ENCODE peak calls at places on chromosomes 13 and 19, in four cellular contexts. S is astrocyte, K is colonic mucosa, Y is ovary. Q is an unnamed sample.

GRCh38 chr13:34542321-34542720 is 399.7 kb upstream of the NBEA start:
- DNase-seq in S (no peak), Y (no peak), K (no peak), Q (no peak)

GRCh38 chr19:45613926-45614725 is 12.1 kb upstream of the GPR4 start:
- DNase-seq in S (peak), Y (no peak), K (peak), Q (peak)

GRCh38 chr19:2332341-2333026 is 4.0 kb downstream of the SPPL2B start:
- DNase-seq in K (peak), Y (no peak), S (no peak), Q (no peak)

GRCh38 chr13:113802090-113802531 is 43.1 kb downstream of the TMEM255B start:
- DNase-seq in Y (peak), K (peak), S (peak), Q (peak)

GRCh38 chr13:22939157-22939556 is 241.6 kb upstream of the SGCG start:
- DNase-seq in K (no peak), S (no peak), Y (no peak), Q (no peak)

GRCh38 chr19:45275370-45275971 is 24.4 kb downstream of the MARK4 start:
- DNase-seq in S (no peak), Y (no peak), K (no peak), Q (no peak)

GRCh38 chr19:21463449-21464105 is 41.8 kb upstream of the ZNF429 start:
- DNase-seq in K (peak), Y (peak), S (peak), Q (peak)

GRCh38 chr13:35093356-35093755 is 151.3 kb downstream of the NBEA start:
- DNase-seq in S (no peak), K (no peak), Y (no peak), Q (no peak)

GRCh38 chr13:38950987-38951386 is 39.6 kb downstream of the STOML3 start:
- DNase-seq in K (no peak), Y (no peak), S (no peak), Q (no peak)

GRCh38 chr19:5492281-5492812 is 37.1 kb downstream of the ZNRF4 start:
- DNase-seq in K (no peak), Y (no peak), S (no peak), Q (no peak)

GRCh38 chr13:28411859-28412353 is 83.0 kb downstream of the FLT1 start:
- DNase-seq in S (no peak), Y (no peak), K (no peak), Q (no peak)

GRCh38 chr13:52002361-52002760 is 8.9 kb downstream of the ATP7B start:
- DNase-seq in Y (no peak), K (no peak), S (no peak), Q (no peak)

GRCh38 chr19:18173572-18174294 is at the start of gene IFI30:
- DNase-seq in Y (peak), K (peak), S (no peak), Q (no peak)

GRCh38 chr13:70424428-70424827 is 316.2 kb upstream of the KLHL1 start:
- DNase-seq in S (no peak), K (no peak), Y (no peak), Q (no peak)

GRCh38 chr13:83943530-83944279 is 61.4 kb upstream of the SLITRK1 start:
- DNase-seq in Y (no peak), S (no peak), K (no peak), Q (no peak)

GRCh38 chr13:102012299-102013293 is 389.3 kb downstream of the FGF14 start:
- DNase-seq in Y (no peak), S (no peak), K (no peak), Q (no peak)
- H3K27ac ChIP-seq in Y (no peak), S (no peak), K (no peak), Q (no peak)

DNA sequence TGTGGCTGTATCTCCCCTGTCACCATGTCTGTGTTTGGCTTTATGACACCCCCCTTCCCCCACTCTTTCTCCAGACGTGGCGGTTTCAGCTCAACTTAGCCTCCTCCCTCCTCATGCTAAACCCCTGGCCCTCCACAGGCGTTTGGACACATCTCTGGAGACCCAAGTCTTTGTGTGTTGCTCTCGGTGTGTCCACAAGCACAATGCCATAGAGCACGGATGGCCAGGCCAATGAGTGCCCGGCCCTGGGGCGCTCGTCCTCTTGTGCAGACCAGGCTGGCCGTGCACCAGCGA is 468 bp downstream of the PPP1R14A start:
- DNase-seq in S (no peak), K (peak), Y (peak), Q (no peak)
- H3K4me3 ChIP-seq in S (peak), K (peak), Y (peak), Q (no peak)

DNA sequence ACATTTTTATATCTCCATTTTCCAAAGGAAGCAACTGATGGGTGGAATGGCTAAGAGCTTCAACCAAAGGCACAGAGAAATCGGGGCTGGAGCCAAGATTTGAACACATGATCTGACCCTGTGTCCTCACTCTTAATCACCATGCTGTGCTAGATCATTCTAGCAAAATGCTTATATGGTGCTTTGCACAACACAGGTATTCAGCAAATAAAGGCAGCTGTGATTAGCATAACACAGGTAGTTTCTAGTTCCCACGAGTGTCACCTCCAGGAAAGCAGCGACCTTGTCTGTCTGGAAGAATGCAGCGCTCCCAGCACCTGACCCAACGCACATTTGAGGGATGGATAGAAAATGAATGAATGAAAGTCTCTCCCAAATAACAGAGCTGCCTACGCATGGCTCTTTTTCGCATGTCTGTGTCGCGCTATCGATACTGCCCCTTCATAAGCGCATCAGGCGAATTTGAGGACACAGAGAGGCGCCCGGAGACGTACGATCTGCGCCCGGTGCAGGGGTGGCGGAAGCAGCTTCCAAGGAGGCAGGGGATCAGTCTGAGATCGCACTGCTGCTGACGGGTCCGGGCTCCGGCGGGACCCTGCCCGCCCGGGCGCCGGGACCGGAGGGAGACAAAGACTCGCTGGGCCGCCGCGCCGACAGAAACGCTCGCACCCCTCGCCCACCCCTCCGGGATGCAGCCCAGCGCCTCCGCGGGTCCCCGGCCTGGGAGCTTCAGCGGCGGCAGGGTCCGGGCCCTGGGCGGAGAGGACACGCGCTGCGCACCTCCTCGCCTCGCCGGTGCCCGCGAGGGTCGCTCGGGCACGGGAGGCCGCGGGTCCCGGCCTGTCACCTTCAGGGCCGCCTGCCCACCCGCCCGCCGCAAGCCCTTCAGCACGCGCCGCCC is 609 bp downstream of the EPS15L1 start:
- DNase-seq in Y (peak), S (peak), K (peak), Q (no peak)
- TF ChIP-seq CTCF in Y (no peak), S (no peak), K (no peak), Q (no peak)

GRCh38 chr19:33868076-33868735 is 71.5 kb downstream of the KCTD15 start:
- DNase-seq in K (no peak), Y (no peak), S (no peak), Q (no peak)
- H3K27ac ChIP-seq in K (no peak), Y (no peak), S (no peak), Q (no peak)

GRCh38 chr13:49749852-49750251 is 42.6 kb downstream of the KPNA3 start:
- DNase-seq in Y (no peak), S (peak), K (no peak), Q (no peak)
- H3K4me3 ChIP-seq in Y (no peak), S (no peak), K (no peak), Q (no peak)

DNA sequence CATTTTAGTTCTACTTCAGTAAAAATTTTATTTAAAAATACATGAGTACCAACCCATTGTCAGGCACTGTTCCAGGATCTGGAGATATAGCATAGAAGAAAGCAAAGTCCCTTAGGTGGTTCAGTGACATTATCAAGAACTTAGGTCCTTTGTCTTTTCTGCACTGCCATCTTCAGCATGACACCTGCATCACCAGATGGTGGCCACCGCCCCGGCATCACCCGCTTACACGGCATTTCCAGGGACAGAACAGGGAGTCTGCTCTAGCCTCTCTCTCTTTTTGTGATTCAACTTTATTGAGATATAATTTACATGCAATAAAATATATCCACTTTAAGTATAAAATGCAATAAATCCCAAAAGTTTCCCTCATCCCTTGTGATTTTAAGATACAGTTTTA is 23.5 kb downstream of the DYRK1B start:
- DNase-seq in K (no peak), S (no peak), Y (no peak), Q (no peak)
- TF ChIP-seq CTCF in K (no peak), S (no peak), Y (no peak), Q (no peak)